ENCODE peak calls at places on chromosomes 4 and X, in five cellular contexts. One of them, this sample, is unnamed.

GRCh38 chrX:48045410-48046311 is 25.8 kb downstream of the ZNF630 start:
- DNase-seq in Calu3: no peak
- DNase-seq in fibroblast of mammary gland: peak
- DNase-seq in NCI-H510A: no peak
- DNase-seq in endodermal cell: peak
- DNase-seq in this sample: no peak

GRCh38 chr4:6227412-6228157 is 27.2 kb upstream of the JAKMIP1 start:
- DNase-seq in fibroblast of mammary gland: no peak
- DNase-seq in NCI-H510A: peak
- DNase-seq in Calu3: no peak
- DNase-seq in endodermal cell: peak
- DNase-seq in this sample: no peak

GRCh38 chrX:100768679-100769338 is 36.9 kb upstream of the SYTL4 start:
- DNase-seq in fibroblast of mammary gland: peak
- DNase-seq in endodermal cell: peak
- DNase-seq in NCI-H510A: peak
- DNase-seq in Calu3: peak
- DNase-seq in this sample: peak

GRCh38 chr4:123786955-123787354 is 390.4 kb downstream of the SPRY1 start:
- DNase-seq in NCI-H510A: no peak
- DNase-seq in endodermal cell: no peak
- DNase-seq in Calu3: no peak
- DNase-seq in fibroblast of mammary gland: peak
- DNase-seq in this sample: no peak

GRCh38 chr4:152399246-152399645 is 136.6 kb downstream of the FBXW7 start:
- DNase-seq in endodermal cell: no peak
- DNase-seq in fibroblast of mammary gland: no peak
- DNase-seq in NCI-H510A: no peak
- DNase-seq in Calu3: no peak
- DNase-seq in this sample: no peak

GRCh38 chr4:84647307-84647884 is 64.5 kb downstream of the CDS1 start:
- DNase-seq in NCI-H510A: no peak
- DNase-seq in endodermal cell: peak
- DNase-seq in Calu3: no peak
- DNase-seq in fibroblast of mammary gland: peak
- DNase-seq in this sample: peak

GRCh38 chr4:98482847-98483806 is 175.3 kb downstream of the TSPAN5 start:
- DNase-seq in Calu3: no peak
- DNase-seq in endodermal cell: no peak
- DNase-seq in fibroblast of mammary gland: peak
- DNase-seq in NCI-H510A: no peak
- DNase-seq in this sample: no peak

GRCh38 chr4:26879805-26880204 is 19.2 kb downstream of the STIM2 start:
- DNase-seq in Calu3: no peak
- DNase-seq in endodermal cell: no peak
- DNase-seq in NCI-H510A: no peak
- DNase-seq in fibroblast of mammary gland: no peak
- DNase-seq in this sample: no peak

GRCh38 chrX:51747671-51748070 is 4.4 kb downstream of the GSPT2 start:
- DNase-seq in NCI-H510A: no peak
- DNase-seq in Calu3: no peak
- DNase-seq in endodermal cell: no peak
- DNase-seq in fibroblast of mammary gland: peak
- DNase-seq in this sample: no peak

GRCh38 chrX:119989905-119990408 is 46.4 kb upstream of the NKAP start:
- DNase-seq in NCI-H510A: no peak
- DNase-seq in endodermal cell: peak
- DNase-seq in Calu3: no peak
- DNase-seq in fibroblast of mammary gland: no peak
- DNase-seq in this sample: peak

GRCh38 chrX:111779582-111779981 is 96.4 kb upstream of the TRPC5OS start:
- DNase-seq in NCI-H510A: no peak
- DNase-seq in Calu3: no peak
- DNase-seq in endodermal cell: no peak
- DNase-seq in fibroblast of mammary gland: peak
- DNase-seq in this sample: no peak

GRCh38 chr4:82744284-82744963 is 54.2 kb downstream of the SCD5 start:
- DNase-seq in NCI-H510A: no peak
- DNase-seq in endodermal cell: no peak
- DNase-seq in Calu3: peak
- DNase-seq in fibroblast of mammary gland: no peak
- DNase-seq in this sample: no peak

GRCh38 chr4:186918466-186918865 is 194.8 kb upstream of the FAT1 start:
- DNase-seq in fibroblast of mammary gland: no peak
- DNase-seq in NCI-H510A: no peak
- DNase-seq in endodermal cell: no peak
- DNase-seq in Calu3: no peak
- DNase-seq in this sample: no peak

GRCh38 chrX:11757729-11758399 is at the start of gene MSL3:
- DNase-seq in endodermal cell: peak
- DNase-seq in NCI-H510A: peak
- DNase-seq in Calu3: peak
- DNase-seq in fibroblast of mammary gland: peak
- DNase-seq in this sample: peak

GRCh38 chr4:107219681-107220080 is 183.6 kb upstream of the DKK2 start:
- DNase-seq in NCI-H510A: no peak
- DNase-seq in endodermal cell: no peak
- DNase-seq in fibroblast of mammary gland: no peak
- DNase-seq in Calu3: no peak
- DNase-seq in this sample: no peak

GRCh38 chr4:176886135-176886534 is 93.4 kb upstream of the VEGFC start:
- DNase-seq in NCI-H510A: no peak
- DNase-seq in fibroblast of mammary gland: no peak
- DNase-seq in Calu3: no peak
- DNase-seq in endodermal cell: no peak
- DNase-seq in this sample: no peak

GRCh38 chr4:1345905-1346780 is 865 bp upstream of the UVSSA start:
- DNase-seq in fibroblast of mammary gland: peak
- DNase-seq in NCI-H510A: no peak
- DNase-seq in Calu3: peak
- DNase-seq in endodermal cell: peak
- DNase-seq in this sample: peak

GRCh38 chr4:88033309-88033708 is 25.9 kb downstream of the PKD2 start:
- DNase-seq in NCI-H510A: peak
- DNase-seq in endodermal cell: peak
- DNase-seq in fibroblast of mammary gland: peak
- DNase-seq in Calu3: peak
- DNase-seq in this sample: peak

GRCh38 chr4:36043901-36044300 is 200.4 kb downstream of the ARAP2 start:
- DNase-seq in NCI-H510A: no peak
- DNase-seq in fibroblast of mammary gland: no peak
- DNase-seq in Calu3: no peak
- DNase-seq in endodermal cell: no peak
- DNase-seq in this sample: no peak

GRCh38 chrX:80229626-80230025 is 190.6 kb upstream of the TENT5D start:
- DNase-seq in fibroblast of mammary gland: no peak
- DNase-seq in Calu3: no peak
- DNase-seq in NCI-H510A: no peak
- DNase-seq in endodermal cell: no peak
- DNase-seq in this sample: no peak

GRCh38 chr4:148530114-148530513 is 87.9 kb upstream of the NR3C2 start:
- DNase-seq in fibroblast of mammary gland: peak
- DNase-seq in NCI-H510A: no peak
- DNase-seq in endodermal cell: no peak
- DNase-seq in Calu3: no peak
- DNase-seq in this sample: no peak

GRCh38 chr4:153018031-153018430 is 81.9 kb downstream of the FHDC1 start:
- DNase-seq in endodermal cell: no peak
- DNase-seq in Calu3: no peak
- DNase-seq in fibroblast of mammary gland: no peak
- DNase-seq in NCI-H510A: no peak
- DNase-seq in this sample: no peak

GRCh38 chr4:142036795-142037583 is 400.6 kb downstream of the IL15 start:
- DNase-seq in Calu3: no peak
- DNase-seq in endodermal cell: no peak
- DNase-seq in NCI-H510A: no peak
- DNase-seq in fibroblast of mammary gland: peak
- DNase-seq in this sample: no peak

GRCh38 chrX:134472041-134472440 is 12.1 kb downstream of the HPRT1 start:
- DNase-seq in fibroblast of mammary gland: no peak
- DNase-seq in NCI-H510A: no peak
- DNase-seq in Calu3: no peak
- DNase-seq in endodermal cell: no peak
- DNase-seq in this sample: no peak

GRCh38 chr4:40769266-40769665 is 19.5 kb downstream of the NSUN7 start:
- DNase-seq in fibroblast of mammary gland: no peak
- DNase-seq in endodermal cell: no peak
- DNase-seq in NCI-H510A: no peak
- DNase-seq in Calu3: no peak
- DNase-seq in this sample: no peak

GRCh38 chr4:8656185-8656517 is 63.6 kb downstream of the CPZ start:
- DNase-seq in endodermal cell: no peak
- DNase-seq in NCI-H510A: no peak
- DNase-seq in Calu3: no peak
- DNase-seq in fibroblast of mammary gland: no peak
- DNase-seq in this sample: no peak

GRCh38 chr4:152708361-152708760 is 28.6 kb upstream of the TMEM154 start:
- DNase-seq in Calu3: no peak
- DNase-seq in endodermal cell: no peak
- DNase-seq in fibroblast of mammary gland: no peak
- DNase-seq in NCI-H510A: no peak
- DNase-seq in this sample: no peak

GRCh38 chrX:130825509-130825908 is 77.5 kb downstream of the ENOX2 start:
- DNase-seq in endodermal cell: no peak
- DNase-seq in Calu3: no peak
- DNase-seq in fibroblast of mammary gland: no peak
- DNase-seq in NCI-H510A: no peak
- DNase-seq in this sample: no peak

GRCh38 chrX:139126493-139126892 is 404.0 kb upstream of the F9 start:
- DNase-seq in Calu3: peak
- DNase-seq in fibroblast of mammary gland: peak
- DNase-seq in endodermal cell: peak
- DNase-seq in NCI-H510A: no peak
- DNase-seq in this sample: peak

GRCh38 chr4:67785528-67785927 is 31.3 kb upstream of the GNRHR start:
- DNase-seq in NCI-H510A: no peak
- DNase-seq in endodermal cell: no peak
- DNase-seq in fibroblast of mammary gland: no peak
- DNase-seq in Calu3: no peak
- DNase-seq in this sample: no peak

GRCh38 chr4:181503800-181504364 is 739.3 kb upstream of the TENM3 start:
- DNase-seq in endodermal cell: peak
- DNase-seq in NCI-H510A: no peak
- DNase-seq in fibroblast of mammary gland: no peak
- DNase-seq in Calu3: no peak
- DNase-seq in this sample: peak

GRCh38 chrX:37348237-37349130 is 680 bp upstream of the PRRG1 start:
- DNase-seq in Calu3: no peak
- DNase-seq in endodermal cell: no peak
- DNase-seq in NCI-H510A: no peak
- DNase-seq in fibroblast of mammary gland: no peak
- DNase-seq in this sample: no peak

GRCh38 chr4:140233811-140234696 is 80.1 kb upstream of the MAML3 start:
- DNase-seq in Calu3: no peak
- DNase-seq in endodermal cell: peak
- DNase-seq in fibroblast of mammary gland: peak
- DNase-seq in NCI-H510A: no peak
- DNase-seq in this sample: no peak

GRCh38 chr4:8063974-8064563 is 94.5 kb downstream of the ABLIM2 start:
- DNase-seq in NCI-H510A: no peak
- DNase-seq in Calu3: no peak
- DNase-seq in endodermal cell: no peak
- DNase-seq in fibroblast of mammary gland: no peak
- DNase-seq in this sample: no peak

GRCh38 chrX:64394874-64395567 is at the start of gene MTMR8:
- DNase-seq in Calu3: peak
- DNase-seq in fibroblast of mammary gland: peak
- DNase-seq in NCI-H510A: peak
- DNase-seq in endodermal cell: peak
- DNase-seq in this sample: peak

GRCh38 chrX:9530848-9531274 is 66.0 kb downstream of the TBL1X start:
- DNase-seq in fibroblast of mammary gland: peak
- DNase-seq in Calu3: peak
- DNase-seq in endodermal cell: peak
- DNase-seq in NCI-H510A: peak
- DNase-seq in this sample: peak

GRCh38 chrX:116272328-116272727 is 101.8 kb downstream of the AGTR2 start:
- DNase-seq in NCI-H510A: no peak
- DNase-seq in fibroblast of mammary gland: peak
- DNase-seq in endodermal cell: no peak
- DNase-seq in Calu3: peak
- DNase-seq in this sample: peak

GRCh38 chr4:15934259-15934658 is 4.3 kb downstream of the FGFBP1 start:
- DNase-seq in fibroblast of mammary gland: no peak
- DNase-seq in endodermal cell: no peak
- DNase-seq in NCI-H510A: no peak
- DNase-seq in Calu3: no peak
- DNase-seq in this sample: no peak

GRCh38 chr4:156803056-156803455 is 168.5 kb downstream of the PDGFC start:
- DNase-seq in Calu3: no peak
- DNase-seq in fibroblast of mammary gland: peak
- DNase-seq in NCI-H510A: no peak
- DNase-seq in endodermal cell: no peak
- DNase-seq in this sample: no peak

This sample was measured in GM23338.